ENCODE peak calls at places on chromosomes 4 and X, in six cellular contexts. S is stomach, T is left lung, I is colonic mucosa, V is IMR-90, U is upper lobe of right lung. X is an unnamed sample. For H3K9me3, the result is how much of the 10 kb centered on the place peaks cover.

GRCh38 chr4:4820264-4820663 is 39.2 kb upstream of the MSX1 start:
- DNase-seq in T (no peak), I (no peak), V (no peak), U (no peak), S (no peak), X (no peak)

GRCh38 chr4:177308125-177308524 is 1.5 kb upstream of the NEIL3 start:
- DNase-seq in T (no peak), S (no peak), I (no peak), V (peak), U (no peak), X (no peak)

GRCh38 chr4:184784628-184785257 is 41.0 kb downstream of the ACSL1 start:
- DNase-seq in U (no peak), V (no peak), I (no peak), T (no peak), S (no peak), X (no peak)

GRCh38 chrX:55007633-55008032 is 7.5 kb downstream of the APEX2 start:
- DNase-seq in T (no peak), I (peak), U (no peak), S (peak), V (peak), X (no peak)

GRCh38 chrX:150036641-150037040 is 98.3 kb upstream of the EOLA2 start:
- DNase-seq in U (no peak), I (no peak), V (no peak), T (no peak), S (no peak), X (no peak)

GRCh38 chrX:132592880-132593279 is 104.0 kb upstream of the MBNL3 start:
- DNase-seq in I (no peak), T (no peak), V (no peak), U (no peak), S (no peak), X (no peak)

GRCh38 chr4:37722000-37722638 is 35.9 kb upstream of the RELL1 start:
- DNase-seq in I (no peak), U (no peak), S (no peak), T (no peak), V (no peak), X (no peak)

GRCh38 chrX:83771664-83772063 is 89.3 kb upstream of the CYLC1 start:
- DNase-seq in S (no peak), I (no peak), U (no peak), T (no peak), V (no peak), X (no peak)

GRCh38 chr4:125826801-125827200 is 512.0 kb downstream of the FAT4 start:
- DNase-seq in T (no peak), U (no peak), S (no peak), V (peak), I (no peak), X (no peak)

GRCh38 chr4:13548059-13548983 is 4.0 kb upstream of the NKX3-2 start:
- DNase-seq in I (no peak), S (no peak), U (no peak), T (peak), V (no peak), X (no peak)

GRCh38 chr4:14254252-14254651 is 626.7 kb upstream of the BOD1L1 start:
- DNase-seq in U (peak), S (peak), V (peak), T (no peak), I (peak), X (no peak)

GRCh38 chr4:183388021-183388420 is 56.4 kb upstream of the CDKN2AIP start:
- DNase-seq in V (no peak), S (no peak), T (no peak), I (no peak), U (no peak), X (no peak)

GRCh38 chr4:15654556-15655222 is 468 bp downstream of the FBXL5 start:
- DNase-seq in T (peak), I (peak), S (peak), V (peak), U (peak), X (peak)

GRCh38 chrX:3178329-3178728 is 137.1 kb downstream of the ARSF start:
- DNase-seq in U (no peak), T (no peak), V (peak), I (no peak), S (no peak), X (no peak)

DNA sequence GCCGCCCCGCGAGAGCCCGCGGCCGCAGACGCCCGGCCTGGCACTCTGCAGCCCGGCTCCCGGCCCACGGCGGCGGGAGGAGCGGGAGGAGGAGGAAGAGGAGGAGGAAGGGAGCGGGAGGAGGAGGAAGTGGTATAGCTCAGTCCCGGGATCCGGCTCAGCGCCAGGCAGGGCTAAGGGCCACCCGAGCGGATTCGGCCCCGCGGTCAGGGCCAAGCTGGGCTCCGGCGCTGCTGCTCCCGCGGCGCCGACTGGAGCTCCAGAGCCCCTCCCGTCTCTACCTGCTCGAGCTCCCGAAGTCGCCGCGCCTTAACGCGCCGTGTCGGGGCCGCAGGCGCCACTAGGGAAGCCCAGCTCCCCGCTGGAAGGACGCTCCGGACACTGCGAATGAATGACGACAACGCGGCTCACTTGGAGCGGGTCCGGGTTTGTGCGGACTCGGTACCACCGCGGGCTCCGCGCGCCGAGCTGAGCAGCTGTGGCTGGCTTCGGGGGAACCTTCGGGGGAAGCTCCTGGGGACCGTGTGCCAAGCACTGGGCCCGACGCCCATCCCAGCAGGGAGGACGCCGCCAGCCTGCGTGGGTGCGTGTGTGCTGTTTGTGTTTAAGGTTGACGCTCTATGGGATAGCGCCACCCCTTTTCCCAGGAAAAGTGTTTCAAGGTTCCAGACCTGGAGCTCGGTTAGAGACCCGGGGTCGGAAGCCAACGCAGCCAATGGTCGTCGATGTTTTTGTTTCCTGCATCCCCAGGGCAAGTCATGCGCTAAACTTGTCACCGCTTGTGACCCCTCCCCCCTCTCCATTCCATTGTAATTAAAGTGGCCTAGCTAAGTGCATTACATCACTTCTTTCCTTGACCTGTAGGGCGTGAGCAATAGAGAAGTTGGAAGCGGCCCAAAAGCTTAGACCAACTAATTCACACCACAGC is at the start of gene TBC1D9:
- DNase-seq in S (peak), U (peak), T (peak), I (peak), V (peak), X (no peak)
- TF ChIP-seq CTCF in S (peak), U (no peak), T (no peak), I (no peak), V (no peak), X (no peak)

GRCh38 chr4:166377578-166377977 is 504.5 kb downstream of the TLL1 start:
- DNase-seq in I (no peak), T (no peak), V (no peak), S (no peak), U (no peak), X (no peak)
- H3K9me3 ChIP-seq in I (under half), T (half or more), V (under half), S (under half), U (under half), X (under half)

GRCh38 chr4:152784490-152785195 is 4.9 kb downstream of the ARFIP1 start:
- DNase-seq in V (peak), T (no peak), U (no peak), S (no peak), I (no peak), X (no peak)
- TF ChIP-seq CTCF in V (peak), T (no peak), U (no peak), S (no peak), I (no peak), X (no peak)

GRCh38 chr4:271492-272103 is 33.7 kb downstream of the ZNF732 start:
- DNase-seq in I (no peak), V (no peak), S (no peak), T (no peak), U (no peak), X (no peak)
- H3K9me3 ChIP-seq in I (under half), V (under half), S (half or more), T (half or more), U (half or more), X (under half)

X was measured in CD8-positive, alpha-beta T cell.